ENCODE peak calls at places on chromosomes 2 and 18, in eight cellular contexts. One of them, this sample, is unnamed.
A peak's percentile ranks its signal among the peaks of the same experiment; 100 is the strongest.

GRCh38 chr2:46615555-46616487 is 136.5 kb downstream of the TMEM247 start:
- DNase-seq in Peyer's patch: peak; percentile 54
- DNase-seq in fibroblast of the aortic adventitia: peak; percentile 18
- DNase-seq in hippocampal formation: peak; percentile 9
- DNase-seq in GM18507: no peak
- DNase-seq in GM20000: peak; percentile 8
- DNase-seq in H9: no peak
- DNase-seq in CD8-positive, alpha-beta memory T cell: peak; percentile 54
- DNase-seq in this sample: peak; percentile 35

GRCh38 chr2:130241041-130241707 is 42.9 kb upstream of the TUBA3E start:
- DNase-seq in GM18507: no peak
- DNase-seq in hippocampal formation: no peak
- DNase-seq in fibroblast of the aortic adventitia: no peak
- DNase-seq in GM20000: no peak
- DNase-seq in Peyer's patch: peak; percentile 75
- DNase-seq in CD8-positive, alpha-beta memory T cell: no peak
- DNase-seq in H9: no peak
- DNase-seq in this sample: no peak

GRCh38 chr2:146576301-146576700 is 1268.5 kb upstream of the ACVR2A start:
- DNase-seq in GM20000: no peak
- DNase-seq in fibroblast of the aortic adventitia: no peak
- DNase-seq in Peyer's patch: no peak
- DNase-seq in CD8-positive, alpha-beta memory T cell: no peak
- DNase-seq in hippocampal formation: no peak
- DNase-seq in H9: no peak
- DNase-seq in GM18507: no peak
- DNase-seq in this sample: no peak

GRCh38 chr18:54828290-54828871 is at the start of gene RAB27B:
- DNase-seq in GM20000: no peak
- DNase-seq in Peyer's patch: peak; percentile 91
- DNase-seq in GM18507: no peak
- DNase-seq in H9: peak; percentile 91
- DNase-seq in fibroblast of the aortic adventitia: peak; percentile 75
- DNase-seq in CD8-positive, alpha-beta memory T cell: peak; percentile 81
- DNase-seq in hippocampal formation: peak; percentile 3
- DNase-seq in this sample: peak; percentile 70

GRCh38 chr2:237702439-237703397 is 75.3 kb downstream of the LRRFIP1 start:
- DNase-seq in hippocampal formation: no peak
- DNase-seq in fibroblast of the aortic adventitia: peak; percentile 92
- DNase-seq in GM20000: no peak
- DNase-seq in GM18507: no peak
- DNase-seq in Peyer's patch: no peak
- DNase-seq in CD8-positive, alpha-beta memory T cell: peak; percentile 57
- DNase-seq in H9: peak; percentile 77
- DNase-seq in this sample: no peak

GRCh38 chr18:45173799-45174519 is 441.3 kb upstream of the SLC14A2 start:
- DNase-seq in H9: no peak
- DNase-seq in hippocampal formation: no peak
- DNase-seq in GM20000: no peak
- DNase-seq in Peyer's patch: no peak
- DNase-seq in GM18507: no peak
- DNase-seq in fibroblast of the aortic adventitia: no peak
- DNase-seq in CD8-positive, alpha-beta memory T cell: no peak
- DNase-seq in this sample: no peak

GRCh38 chr2:20897047-20897446 is 74.1 kb upstream of the LDAH start:
- DNase-seq in H9: no peak
- DNase-seq in fibroblast of the aortic adventitia: no peak
- DNase-seq in GM20000: no peak
- DNase-seq in Peyer's patch: no peak
- DNase-seq in CD8-positive, alpha-beta memory T cell: no peak
- DNase-seq in hippocampal formation: no peak
- DNase-seq in GM18507: no peak
- DNase-seq in this sample: no peak

GRCh38 chr2:127614731-127615130 is 31.2 kb upstream of the GPR17 start:
- DNase-seq in hippocampal formation: no peak
- DNase-seq in Peyer's patch: no peak
- DNase-seq in GM18507: no peak
- DNase-seq in CD8-positive, alpha-beta memory T cell: no peak
- DNase-seq in GM20000: no peak
- DNase-seq in H9: no peak
- DNase-seq in fibroblast of the aortic adventitia: no peak
- DNase-seq in this sample: no peak

GRCh38 chr2:241862093-241862492 is 3.4 kb upstream of the PDCD1 start:
- DNase-seq in GM18507: no peak
- DNase-seq in hippocampal formation: no peak
- DNase-seq in Peyer's patch: no peak
- DNase-seq in CD8-positive, alpha-beta memory T cell: no peak
- DNase-seq in fibroblast of the aortic adventitia: no peak
- DNase-seq in GM20000: no peak
- DNase-seq in H9: no peak
- DNase-seq in this sample: no peak

GRCh38 chr2:24175631-24176030 is 778 bp downstream of the FAM228A start:
- DNase-seq in hippocampal formation: no peak
- DNase-seq in GM18507: no peak
- DNase-seq in GM20000: no peak
- DNase-seq in CD8-positive, alpha-beta memory T cell: no peak
- DNase-seq in fibroblast of the aortic adventitia: peak; percentile 29
- DNase-seq in H9: no peak
- DNase-seq in Peyer's patch: no peak
- DNase-seq in this sample: no peak

GRCh38 chr18:65235966-65236634 is 514.7 kb upstream of the CDH7 start:
- DNase-seq in H9: no peak
- DNase-seq in fibroblast of the aortic adventitia: no peak
- DNase-seq in Peyer's patch: no peak
- DNase-seq in CD8-positive, alpha-beta memory T cell: no peak
- DNase-seq in GM18507: no peak
- DNase-seq in hippocampal formation: no peak
- DNase-seq in GM20000: no peak
- DNase-seq in this sample: no peak

GRCh38 chr2:57698935-57699449 is 347.6 kb upstream of the VRK2 start:
- DNase-seq in GM18507: no peak
- DNase-seq in CD8-positive, alpha-beta memory T cell: no peak
- DNase-seq in GM20000: no peak
- DNase-seq in H9: no peak
- DNase-seq in Peyer's patch: no peak
- DNase-seq in fibroblast of the aortic adventitia: no peak
- DNase-seq in hippocampal formation: no peak
- DNase-seq in this sample: no peak

GRCh38 chr2:177633910-177634294 is 241.3 kb downstream of the AGPS start:
- DNase-seq in CD8-positive, alpha-beta memory T cell: no peak
- DNase-seq in H9: no peak
- DNase-seq in hippocampal formation: no peak
- DNase-seq in GM18507: no peak
- DNase-seq in Peyer's patch: no peak
- DNase-seq in fibroblast of the aortic adventitia: no peak
- DNase-seq in GM20000: no peak
- DNase-seq in this sample: no peak

GRCh38 chr2:176443941-176444340 is 174.7 kb downstream of the MTX2 start:
- DNase-seq in GM20000: no peak
- DNase-seq in GM18507: no peak
- DNase-seq in fibroblast of the aortic adventitia: no peak
- DNase-seq in H9: no peak
- DNase-seq in hippocampal formation: no peak
- DNase-seq in CD8-positive, alpha-beta memory T cell: no peak
- DNase-seq in Peyer's patch: no peak
- DNase-seq in this sample: no peak

GRCh38 chr2:16293398-16293797 is 353.0 kb downstream of the MYCN start:
- DNase-seq in GM20000: no peak
- DNase-seq in Peyer's patch: no peak
- DNase-seq in fibroblast of the aortic adventitia: no peak
- DNase-seq in H9: no peak
- DNase-seq in CD8-positive, alpha-beta memory T cell: no peak
- DNase-seq in hippocampal formation: no peak
- DNase-seq in GM18507: no peak
- DNase-seq in this sample: no peak

GRCh38 chr18:8978394-8978793 is 124.1 kb upstream of the NDUFV2 start:
- DNase-seq in GM20000: no peak
- DNase-seq in GM18507: no peak
- DNase-seq in CD8-positive, alpha-beta memory T cell: no peak
- DNase-seq in Peyer's patch: no peak
- DNase-seq in hippocampal formation: no peak
- DNase-seq in fibroblast of the aortic adventitia: no peak
- DNase-seq in H9: no peak
- DNase-seq in this sample: no peak

GRCh38 chr18:54416459-54416858 is 58.8 kb downstream of the C18orf54 start:
- DNase-seq in H9: no peak
- DNase-seq in Peyer's patch: no peak
- DNase-seq in GM18507: no peak
- DNase-seq in fibroblast of the aortic adventitia: peak; percentile 80
- DNase-seq in hippocampal formation: no peak
- DNase-seq in CD8-positive, alpha-beta memory T cell: no peak
- DNase-seq in GM20000: no peak
- DNase-seq in this sample: no peak

GRCh38 chr2:9640403-9641104 is 9.8 kb upstream of the YWHAQ start:
- DNase-seq in hippocampal formation: no peak
- DNase-seq in H9: no peak
- DNase-seq in GM20000: no peak
- DNase-seq in GM18507: no peak
- DNase-seq in CD8-positive, alpha-beta memory T cell: no peak
- DNase-seq in fibroblast of the aortic adventitia: no peak
- DNase-seq in Peyer's patch: no peak
- DNase-seq in this sample: peak; percentile 8

GRCh38 chr2:145431181-145431951 is 911.4 kb upstream of the ZEB2 start:
- DNase-seq in hippocampal formation: peak; percentile 2
- DNase-seq in GM20000: no peak
- DNase-seq in Peyer's patch: no peak
- DNase-seq in GM18507: no peak
- DNase-seq in CD8-positive, alpha-beta memory T cell: no peak
- DNase-seq in fibroblast of the aortic adventitia: peak; percentile 3
- DNase-seq in H9: peak; percentile 38
- DNase-seq in this sample: no peak

GRCh38 chr2:113755690-113756063 is 765 bp downstream of the SLC35F5 start:
- DNase-seq in H9: no peak
- DNase-seq in hippocampal formation: no peak
- DNase-seq in Peyer's patch: no peak
- DNase-seq in GM18507: no peak
- DNase-seq in fibroblast of the aortic adventitia: peak; percentile 33
- DNase-seq in GM20000: peak; percentile 9
- DNase-seq in CD8-positive, alpha-beta memory T cell: no peak
- DNase-seq in this sample: no peak

GRCh38 chr18:28588884-28589549 is 412.1 kb upstream of the CDH2 start:
- DNase-seq in hippocampal formation: no peak
- DNase-seq in fibroblast of the aortic adventitia: peak; percentile 75
- DNase-seq in Peyer's patch: no peak
- DNase-seq in GM20000: no peak
- DNase-seq in CD8-positive, alpha-beta memory T cell: no peak
- DNase-seq in H9: no peak
- DNase-seq in GM18507: no peak
- DNase-seq in this sample: no peak

GRCh38 chr2:113876503-113877387 is 13.1 kb upstream of the ACTR3 start:
- DNase-seq in GM20000: no peak
- DNase-seq in hippocampal formation: no peak
- DNase-seq in Peyer's patch: peak; percentile 79
- DNase-seq in H9: peak; percentile 63
- DNase-seq in CD8-positive, alpha-beta memory T cell: peak; percentile 67
- DNase-seq in GM18507: no peak
- DNase-seq in fibroblast of the aortic adventitia: no peak
- DNase-seq in this sample: peak; percentile 61

GRCh38 chr2:233772583-233772982 is 5.5 kb upstream of the MROH2A start:
- DNase-seq in H9: no peak
- DNase-seq in GM20000: no peak
- DNase-seq in hippocampal formation: no peak
- DNase-seq in fibroblast of the aortic adventitia: peak; percentile 34
- DNase-seq in Peyer's patch: no peak
- DNase-seq in CD8-positive, alpha-beta memory T cell: no peak
- DNase-seq in GM18507: no peak
- DNase-seq in this sample: no peak

GRCh38 chr2:208570851-208571763 is 164.5 kb downstream of the PTH2R start:
- DNase-seq in CD8-positive, alpha-beta memory T cell: no peak
- DNase-seq in GM18507: no peak
- DNase-seq in fibroblast of the aortic adventitia: no peak
- DNase-seq in GM20000: no peak
- DNase-seq in H9: no peak
- DNase-seq in Peyer's patch: no peak
- DNase-seq in hippocampal formation: no peak
- DNase-seq in this sample: no peak

GRCh38 chr2:68806511-68807109 is 64.6 kb downstream of the BMP10 start:
- DNase-seq in GM20000: no peak
- DNase-seq in fibroblast of the aortic adventitia: peak; percentile 34
- DNase-seq in CD8-positive, alpha-beta memory T cell: no peak
- DNase-seq in GM18507: no peak
- DNase-seq in H9: no peak
- DNase-seq in hippocampal formation: no peak
- DNase-seq in Peyer's patch: no peak
- DNase-seq in this sample: no peak

GRCh38 chr2:48043746-48044145 is 137.4 kb upstream of the FBXO11 start:
- DNase-seq in fibroblast of the aortic adventitia: no peak
- DNase-seq in H9: no peak
- DNase-seq in GM20000: no peak
- DNase-seq in CD8-positive, alpha-beta memory T cell: no peak
- DNase-seq in hippocampal formation: no peak
- DNase-seq in GM18507: no peak
- DNase-seq in Peyer's patch: no peak
- DNase-seq in this sample: no peak

GRCh38 chr2:64263315-64263714 is 119.1 kb upstream of the PELI1 start:
- DNase-seq in fibroblast of the aortic adventitia: peak; percentile 62
- DNase-seq in CD8-positive, alpha-beta memory T cell: no peak
- DNase-seq in GM18507: no peak
- DNase-seq in H9: no peak
- DNase-seq in GM20000: no peak
- DNase-seq in hippocampal formation: no peak
- DNase-seq in Peyer's patch: no peak
- DNase-seq in this sample: no peak

GRCh38 chr18:60466671-60467070 is 94.1 kb upstream of the MC4R start:
- DNase-seq in Peyer's patch: no peak
- DNase-seq in GM20000: no peak
- DNase-seq in fibroblast of the aortic adventitia: peak; percentile 49
- DNase-seq in GM18507: no peak
- DNase-seq in CD8-positive, alpha-beta memory T cell: no peak
- DNase-seq in hippocampal formation: no peak
- DNase-seq in H9: no peak
- DNase-seq in this sample: no peak

GRCh38 chr2:126756125-126756524 is 100.2 kb downstream of the GYPC start:
- DNase-seq in Peyer's patch: no peak
- DNase-seq in hippocampal formation: no peak
- DNase-seq in CD8-positive, alpha-beta memory T cell: no peak
- DNase-seq in GM18507: no peak
- DNase-seq in H9: no peak
- DNase-seq in GM20000: no peak
- DNase-seq in fibroblast of the aortic adventitia: no peak
- DNase-seq in this sample: no peak

GRCh38 chr2:214203199-214203598 is 207.7 kb upstream of the VWC2L start:
- DNase-seq in hippocampal formation: no peak
- DNase-seq in Peyer's patch: no peak
- DNase-seq in H9: no peak
- DNase-seq in GM18507: no peak
- DNase-seq in CD8-positive, alpha-beta memory T cell: no peak
- DNase-seq in GM20000: no peak
- DNase-seq in fibroblast of the aortic adventitia: peak; percentile 18
- DNase-seq in this sample: no peak

GRCh38 chr2:54557601-54558187 is 101.6 kb downstream of the SPTBN1 start:
- DNase-seq in hippocampal formation: peak; percentile 24
- DNase-seq in Peyer's patch: peak; percentile 83
- DNase-seq in CD8-positive, alpha-beta memory T cell: peak; percentile 84
- DNase-seq in H9: peak; percentile 64
- DNase-seq in fibroblast of the aortic adventitia: peak; percentile 42
- DNase-seq in GM18507: no peak
- DNase-seq in GM20000: peak; percentile 68
- DNase-seq in this sample: peak; percentile 48

GRCh38 chr2:206783718-206784117 is 18.3 kb downstream of the FASTKD2 start:
- DNase-seq in hippocampal formation: no peak
- DNase-seq in Peyer's patch: no peak
- DNase-seq in GM20000: no peak
- DNase-seq in fibroblast of the aortic adventitia: no peak
- DNase-seq in H9: no peak
- DNase-seq in GM18507: no peak
- DNase-seq in CD8-positive, alpha-beta memory T cell: no peak
- DNase-seq in this sample: no peak